ENCODE peak calls at places on chromosome 13, in four cellular contexts. G is colonic mucosa, T is foreskin keratinocyte, D is mesenchymal stem cell. P is an unnamed sample.

GRCh38 chr13:79457390-79457789 is 23.6 kb upstream of the NDFIP2 start:
- DNase-seq in D (no peak), G (no peak), T (no peak), P (no peak)

GRCh38 chr13:42883771-42884170 is 102.4 kb downstream of the FAM216B start:
- DNase-seq in D (peak; percentile 80), T (peak; percentile 17), G (peak; percentile 23), P (peak; percentile 44)

GRCh38 chr13:60258349-60258748 is 94.6 kb upstream of the DIAPH3 start:
- DNase-seq in G (no peak), D (no peak), T (no peak), P (no peak)

GRCh38 chr13:80339841-80340642 is 884 bp downstream of the SPRY2 start:
- DNase-seq in D (peak; percentile 51), G (peak; percentile 67), T (peak; percentile 37), P (peak; percentile 60)

GRCh38 chr13:22235285-22235949 is 564.5 kb downstream of the FGF9 start:
- DNase-seq in G (no peak), D (no peak), T (no peak), P (peak; percentile 28)

GRCh38 chr13:99351772-99352171 is 44.6 kb upstream of the GPR183 start:
- DNase-seq in D (no peak), G (no peak), T (no peak), P (no peak)

GRCh38 chr13:50732712-50733111 is 110.8 kb downstream of the DLEU7 start:
- DNase-seq in G (no peak), T (peak; percentile 82), D (peak; percentile 50), P (no peak)

GRCh38 chr13:20388184-20388583 is 137.5 kb downstream of the CRYL1 start:
- DNase-seq in D (no peak), G (no peak), T (peak; percentile 43), P (no peak)

GRCh38 chr13:99659234-99659633 is 158.0 kb downstream of the TM9SF2 start:
- DNase-seq in D (no peak), T (no peak), G (peak; percentile 15), P (no peak)

GRCh38 chr13:100511422-100511821 is 77.2 kb downstream of the GGACT start:
- DNase-seq in T (no peak), G (no peak), D (no peak), P (no peak)

GRCh38 chr13:108322206-108322824 is 52.8 kb downstream of the TNFSF13B start:
- DNase-seq in D (peak; percentile 56), G (no peak), T (peak; percentile 23), P (peak; percentile 69)

GRCh38 chr13:93262729-93263128 is 36.1 kb downstream of the GPC6 start:
- DNase-seq in D (peak; percentile 95), G (no peak), T (peak; percentile 91), P (no peak)

GRCh38 chr13:44974056-44974798 is 15.0 kb downstream of the NUFIP1 start:
- DNase-seq in D (peak; percentile 41), G (no peak), T (no peak), P (no peak)

GRCh38 chr13:51687928-51688714 is 103.9 kb downstream of the WDFY2 start:
- DNase-seq in G (no peak), D (no peak), T (no peak), P (no peak)

GRCh38 chr13:52737900-52738299 is 1.7 kb downstream of the CNMD start:
- DNase-seq in G (no peak), D (no peak), T (no peak), P (no peak)

GRCh38 chr13:92122454-92122853 is 724.0 kb downstream of the GPC5 start:
- DNase-seq in D (no peak), T (peak; percentile 17), G (no peak), P (no peak)

GRCh38 chr13:114065926-114066774 is 66.3 kb downstream of the RASA3 start:
- DNase-seq in G (no peak), D (no peak), T (no peak), P (no peak)

GRCh38 chr13:94553766-94554165 is 42.2 kb downstream of the TGDS start:
- DNase-seq in T (no peak), D (no peak), G (no peak), P (no peak)

GRCh38 chr13:85665286-85665685 is 133.9 kb downstream of the SLITRK6 start:
- DNase-seq in D (peak; percentile 39), G (no peak), T (peak; percentile 78), P (peak; percentile 8)

GRCh38 chr13:103758222-103758621 is 692.0 kb upstream of the SLC10A2 start:
- DNase-seq in G (no peak), T (no peak), D (no peak), P (no peak)

GRCh38 chr13:106565127-106565775 is 2.7 kb downstream of the ARGLU1 start:
- DNase-seq in D (no peak), T (no peak), G (no peak), P (no peak)

GRCh38 chr13:44764334-44764733 is 188.2 kb upstream of the TSC22D1 start:
- DNase-seq in T (no peak), D (no peak), G (peak; percentile 83), P (peak; percentile 39)

GRCh38 chr13:93635687-93636086 is 409.1 kb downstream of the GPC6 start:
- DNase-seq in T (no peak), D (peak; percentile 18), G (no peak), P (no peak)

GRCh38 chr13:114128624-114129522 is 3.5 kb downstream of the RASA3 start:
- DNase-seq in G (peak; percentile 67), D (peak; percentile 98), T (no peak), P (no peak)

GRCh38 chr13:37870895-37871550 is 1.5 kb upstream of the TRPC4 start:
- DNase-seq in G (no peak), T (peak; percentile 68), D (peak; percentile 81), P (no peak)

DNA sequence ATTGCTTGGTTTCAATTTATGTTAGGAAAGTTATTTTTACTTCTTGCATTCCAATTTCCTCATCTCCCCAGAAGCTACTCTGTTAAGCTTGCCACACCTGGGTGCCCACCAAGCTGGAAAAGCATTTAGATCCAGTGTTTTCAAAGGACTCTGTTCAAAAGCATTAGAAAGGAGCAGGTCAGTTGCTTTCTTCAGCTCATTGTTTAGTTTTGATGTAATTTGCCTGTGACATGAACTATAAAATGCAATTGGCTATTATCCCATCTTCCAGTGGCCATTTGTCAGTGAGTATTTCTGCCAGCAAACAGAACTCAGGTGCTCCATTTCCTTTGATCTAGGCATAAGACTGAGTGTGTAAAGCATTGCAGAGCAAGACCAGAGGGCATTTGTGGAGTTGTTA is 46.7 kb upstream of the RNF113B start:
- DNase-seq in T (no peak), D (no peak), G (no peak), P (no peak)
- H3K4me1 ChIP-seq in T (no peaks in the 10 kb centered on the region), D (peaks cover 14% of the 10 kb centered on the region), G (peaks cover 5% of the 10 kb centered on the region), P (peaks cover 22% of the 10 kb centered on the region)

GRCh38 chr13:25847635-25848616 is 203.9 kb downstream of the SHISA2 start:
- DNase-seq in T (no peak), D (no peak), G (no peak), P (no peak)

GRCh38 chr13:25848822-25849740 is 202.7 kb downstream of the SHISA2 start:
- DNase-seq in G (no peak), D (no peak), T (no peak), P (no peak)

GRCh38 chr13:25844559-25845434 is 207.0 kb downstream of the SHISA2 start:
- DNase-seq in G (no peak), D (no peak), T (no peak), P (no peak)

GRCh38 chr13:25847145-25847544 is 204.7 kb downstream of the SHISA2 start:
- DNase-seq in D (no peak), T (no peak), G (no peak), P (no peak)

GRCh38 chr13:25846227-25846984 is 205.4 kb downstream of the SHISA2 start:
- DNase-seq in D (no peak), G (no peak), T (peak; percentile 45), P (no peak)
- H3K27me3 ChIP-seq in D (peaks cover 17% of the 10 kb centered on the region), G (no peaks in the 10 kb centered on the region), T (no peaks in the 10 kb centered on the region), P (no peaks in the 10 kb centered on the region)

GRCh38 chr13:72186730-72187422 is 319.9 kb upstream of the DACH1 start:
- DNase-seq in D (no peak), G (peak; percentile 55), T (peak; percentile 34), P (no peak)
- H3K27ac ChIP-seq in D (no peak overlapping the region), G (peak overlapping the region; percentile 29), T (no peak overlapping the region), P (no peak overlapping the region)

GRCh38 chr13:48582086-48582485 is 49.2 kb upstream of the RCBTB2 start:
- DNase-seq in T (no peak), G (no peak), D (no peak), P (no peak)
- H3K4me1 ChIP-seq in T (peaks cover 20% of the 10 kb centered on the region), G (no peaks in the 10 kb centered on the region), D (peaks cover 1% of the 10 kb centered on the region), P (peaks cover 11% of the 10 kb centered on the region)

GRCh38 chr13:111415216-111415615 is 94.8 kb downstream of the TEX29 start:
- DNase-seq in G (no peak), D (no peak), T (no peak), P (no peak)
- H3K27me3 ChIP-seq in G (no peaks in the 10 kb centered on the region), D (peaks cover 58% of the 10 kb centered on the region), T (peaks cover 27% of the 10 kb centered on the region), P (peaks cover 11% of the 10 kb centered on the region)

DNA sequence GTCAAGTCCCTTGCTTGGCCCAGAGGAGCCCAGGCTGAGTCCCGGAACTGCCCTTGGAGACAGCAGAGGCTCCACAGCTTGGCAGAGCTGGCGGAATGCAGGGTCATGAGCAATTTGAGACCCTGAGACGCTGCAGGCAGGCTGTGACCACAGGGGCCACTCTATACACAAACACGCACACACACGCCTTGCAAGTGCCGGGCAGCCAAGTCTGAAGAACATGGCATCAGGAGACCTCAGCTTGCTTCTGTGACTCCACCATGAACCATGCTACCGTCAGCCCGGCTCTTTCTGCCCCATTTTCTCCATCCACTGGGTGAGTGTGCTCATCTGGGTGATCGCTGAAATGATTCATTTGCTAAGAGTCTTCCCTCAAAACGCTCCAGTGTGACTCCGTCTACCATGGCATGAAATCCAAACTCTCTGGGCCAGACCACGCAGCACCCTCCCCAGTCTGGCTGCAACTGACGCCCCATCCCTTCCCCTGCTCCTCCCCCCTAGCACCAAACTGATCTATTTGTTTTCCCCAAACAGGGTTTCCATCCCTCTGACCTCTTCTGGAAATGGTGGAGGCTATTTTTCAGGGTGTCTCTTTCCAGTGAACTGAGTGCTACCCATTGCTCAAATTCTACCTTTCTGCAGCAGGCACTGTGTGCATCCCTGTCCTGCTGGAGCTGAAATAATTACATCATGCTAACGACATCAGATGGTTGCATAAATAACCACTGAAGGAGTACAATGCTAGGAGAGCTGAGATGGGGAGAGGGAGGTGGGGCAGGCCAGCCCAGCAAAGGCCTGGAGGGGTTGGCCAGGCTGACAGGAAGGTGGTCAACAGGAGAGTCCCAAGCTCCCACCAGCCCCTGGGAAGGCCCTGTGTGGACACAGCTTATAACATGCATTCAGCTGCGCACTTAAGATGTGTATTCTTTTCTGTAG is 3.1 kb downstream of the CARS2 start:
- DNase-seq in G (no peak), D (peak; percentile 41), T (no peak), P (no peak)
- H3K27ac ChIP-seq in G (no peak overlapping the region), D (peak overlapping the region; percentile 13), T (no peak overlapping the region), P (no peak overlapping the region)

DNA sequence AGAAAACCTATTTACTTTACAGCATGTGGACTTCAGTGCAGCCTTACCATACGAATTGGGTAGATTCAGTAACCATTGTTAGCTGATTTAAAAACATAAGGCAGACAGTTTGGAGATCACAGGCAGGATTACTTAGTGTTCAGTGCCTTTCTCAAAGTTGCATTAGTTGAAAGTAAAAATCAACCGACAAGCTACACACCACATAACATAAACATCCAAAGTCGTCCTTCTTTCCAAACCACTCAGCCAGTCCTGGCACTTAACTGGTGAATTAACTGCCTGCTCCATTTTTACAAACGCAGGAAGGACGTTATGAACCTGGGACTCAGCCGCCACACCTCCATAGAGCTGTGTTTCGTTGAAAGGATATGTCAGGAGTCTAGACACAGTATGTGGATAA is 91.4 kb downstream of the COL4A1 start:
- DNase-seq in T (no peak), D (peak; percentile 84), G (no peak), P (no peak)
- H3K4me1 ChIP-seq in T (peaks cover 3% of the 10 kb centered on the region), D (peaks cover 16% of the 10 kb centered on the region), G (no peaks in the 10 kb centered on the region), P (peaks cover 7% of the 10 kb centered on the region)

DNA sequence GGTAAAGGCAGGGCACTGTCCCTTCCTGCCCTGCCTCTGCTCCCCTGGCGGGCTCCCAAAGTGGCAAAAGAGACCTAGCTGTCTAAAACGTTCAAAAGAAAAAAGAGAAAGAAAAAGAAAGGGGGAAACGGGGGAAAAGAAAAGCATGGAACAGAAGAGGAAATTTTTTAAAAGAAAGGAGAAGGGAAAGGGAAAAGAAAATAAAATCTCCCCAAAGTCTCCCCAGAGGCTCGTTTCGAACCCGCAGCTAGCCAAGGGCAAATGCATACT is 37.0 kb upstream of the FLT1 start:
- DNase-seq in D (no peak), G (no peak), T (no peak), P (no peak)
- H3K27me3 ChIP-seq in D (peaks cover 79% of the 10 kb centered on the region), G (peaks cover 9% of the 10 kb centered on the region), T (peaks cover 80% of the 10 kb centered on the region), P (peaks cover 50% of the 10 kb centered on the region)